ENCODE peak calls at places on chromosomes 4 and X, in six cellular contexts. I is head of caudate nucleus; O is effector memory CD8-positive, alpha-beta T cell; C is OCI-M1; G is substantia nigra; B is thoracic aorta. F is an unnamed sample.

GRCh38 chr4:176845636-176846035 is 52.9 kb upstream of the VEGFC start:
- DNase-seq in O (no peak), C (no peak), I (no peak), G (no peak), B (no peak), F (no peak)

GRCh38 chrX:2434764-2435163 is 66.0 kb downstream of the DHRSX start:
- DNase-seq in O (no peak), C (no peak), I (no peak), B (no peak), G (no peak), F (no peak)

GRCh38 chr4:185911556-185912064 is 99.6 kb upstream of the SORBS2 start:
- DNase-seq in O (no peak), B (no peak), C (no peak), G (no peak), I (no peak), F (no peak)

GRCh38 chr4:178068136-178068535 is 625.9 kb upstream of the AGA start:
- DNase-seq in C (no peak), B (no peak), O (no peak), I (no peak), G (no peak), F (no peak)

GRCh38 chrX:73213734-73214133 is 917 bp downstream of the NAP1L2 start:
- DNase-seq in C (no peak), G (no peak), B (no peak), I (no peak), O (no peak), F (no peak)

GRCh38 chrX:36684053-36684452 is 324.1 kb upstream of the FAM47C start:
- DNase-seq in O (no peak), G (no peak), C (peak; percentile 2), B (no peak), I (no peak), F (no peak)

GRCh38 chr4:164614999-164615398 is 138.9 kb upstream of the SMIM31 start:
- DNase-seq in O (no peak), C (no peak), G (no peak), B (no peak), I (no peak), F (no peak)

GRCh38 chr4:121599049-121599448 is 97.7 kb downstream of the ANXA5 start:
- DNase-seq in B (no peak), C (no peak), I (no peak), G (no peak), O (no peak), F (no peak)

GRCh38 chrX:140661657-140662056 is 47.9 kb upstream of the LINC00632 start:
- DNase-seq in I (no peak), C (peak; percentile 5), B (no peak), O (no peak), G (no peak), F (no peak)

GRCh38 chr4:2081540-2081939 is 22.4 kb downstream of the NAT8L start:
- DNase-seq in B (no peak), G (no peak), C (no peak), O (no peak), I (no peak), F (no peak)

GRCh38 chr4:7273741-7274297 is 81.5 kb downstream of the SORCS2 start:
- DNase-seq in C (no peak), G (no peak), O (no peak), I (no peak), B (no peak), F (no peak)

GRCh38 chr4:183124228-183124627 is 25.2 kb downstream of the WWC2 start:
- DNase-seq in I (no peak), C (no peak), G (no peak), O (no peak), B (no peak), F (no peak)

GRCh38 chrX:109632906-109633504 is 8.0 kb upstream of the KCNE5 start:
- DNase-seq in C (peak; percentile 28), O (no peak), B (no peak), G (no peak), I (peak; percentile 26), F (no peak)

GRCh38 chr4:38313999-38314561 is 349.9 kb upstream of the KLF3 start:
- DNase-seq in B (no peak), G (no peak), O (no peak), I (no peak), C (no peak), F (no peak)

GRCh38 chr4:112213850-112214249 is 17.7 kb upstream of the AP1AR start:
- DNase-seq in B (no peak), C (no peak), G (no peak), I (no peak), O (no peak), F (no peak)

GRCh38 chrX:3384330-3384729 is 37.9 kb upstream of the MXRA5 start:
- DNase-seq in C (no peak), I (no peak), O (no peak), G (no peak), B (no peak), F (no peak)

GRCh38 chr4:15116509-15117079 is 114.3 kb downstream of the CPEB2 start:
- DNase-seq in C (no peak), G (no peak), B (no peak), O (no peak), I (no peak), F (no peak)

GRCh38 chrX:17854521-17854920 is 6.6 kb downstream of the RAI2 start:
- DNase-seq in G (no peak), C (no peak), B (no peak), I (no peak), O (no peak), F (no peak)

GRCh38 chr4:143773998-143774898 is 73.8 kb upstream of the FREM3 start:
- DNase-seq in I (peak; percentile 59), G (no peak), C (peak; percentile 94), O (peak; percentile 1), B (no peak), F (no peak)

GRCh38 chr4:5724377-5724776 is 13.4 kb downstream of the EVC start:
- DNase-seq in G (no peak), O (no peak), C (no peak), B (no peak), I (no peak), F (no peak)

GRCh38 chr4:118941149-118941548 is 52.5 kb downstream of the SYNPO2 start:
- DNase-seq in O (no peak), I (no peak), C (no peak), B (no peak), G (no peak), F (no peak)

GRCh38 chr4:75908555-75908954 is 6.3 kb upstream of the PPEF2 start:
- DNase-seq in G (no peak), C (peak; percentile 42), O (no peak), B (no peak), I (no peak), F (no peak)

GRCh38 chrX:66408507-66408906 is 230.4 kb downstream of the EDA2R start:
- DNase-seq in B (no peak), O (no peak), I (no peak), C (peak; percentile 60), G (no peak), F (no peak)

GRCh38 chr4:153222790-153223417 is 18.7 kb downstream of the TRIM2 start:
- DNase-seq in B (no peak), G (peak; percentile 49), O (peak; percentile 1), I (peak; percentile 66), C (peak; percentile 78), F (peak; percentile 57)

GRCh38 chr4:154911097-154911496 is 130.0 kb downstream of the RBM46 start:
- DNase-seq in B (no peak), G (no peak), O (no peak), C (peak; percentile 60), I (no peak), F (no peak)

GRCh38 chr4:124060261-124060918 is 652.1 kb downstream of the ANKRD50 start:
- DNase-seq in G (no peak), O (no peak), I (no peak), C (peak; percentile 70), B (no peak), F (no peak)

GRCh38 chr4:154314248-154314647 is 177.4 kb downstream of the DCHS2 start:
- DNase-seq in G (no peak), B (no peak), I (peak; percentile 34), C (peak; percentile 76), O (no peak), F (no peak)

GRCh38 chr4:147831452-147832192 is 99.7 kb downstream of the ARHGAP10 start:
- DNase-seq in C (peak; percentile 59), O (no peak), G (no peak), B (peak; percentile 31), I (no peak), F (no peak)

GRCh38 chr4:89277412-89277811 is 30.2 kb downstream of the GPRIN3 start:
- DNase-seq in I (no peak), G (no peak), C (no peak), O (no peak), B (no peak), F (no peak)

GRCh38 chr4:183264614-183265013 is 55.5 kb downstream of the CLDN22 start:
- DNase-seq in B (no peak), O (no peak), I (no peak), C (no peak), G (no peak), F (no peak)

GRCh38 chr4:82500106-82500738 is 61.6 kb downstream of the TMEM150C start:
- DNase-seq in B (no peak), I (no peak), G (no peak), O (no peak), C (no peak), F (no peak)

GRCh38 chr4:166144607-166145006 is 271.6 kb downstream of the TLL1 start:
- DNase-seq in O (no peak), G (no peak), B (no peak), I (no peak), C (no peak), F (no peak)

GRCh38 chr4:24657768-24658617 is 73.6 kb upstream of the DHX15 start:
- DNase-seq in G (peak; percentile 61), B (no peak), I (peak; percentile 80), C (peak; percentile 45), O (no peak), F (no peak)

F was measured in posterior cingulate gyrus.